ENCODE peak calls at places on chromosomes 6 and 20, in four cellular contexts. One of them, this sample, is unnamed.

GRCh38 chr6:48036316-48036715 is 74.7 kb downstream of the PTCHD4 start:
- DNase-seq in dorsolateral prefrontal cortex: no peak
- DNase-seq in A172: peak
- DNase-seq in mucosa of gallbladder: no peak
- DNase-seq in this sample: no peak

GRCh38 chr6:87766211-87766610 is 64.2 kb upstream of the AKIRIN2 start:
- DNase-seq in A172: no peak
- DNase-seq in mucosa of gallbladder: no peak
- DNase-seq in dorsolateral prefrontal cortex: no peak
- DNase-seq in this sample: no peak

GRCh38 chr20:8473459-8473858 is 341.4 kb downstream of the PLCB1 start:
- DNase-seq in dorsolateral prefrontal cortex: no peak
- DNase-seq in mucosa of gallbladder: no peak
- DNase-seq in A172: no peak
- DNase-seq in this sample: no peak

GRCh38 chr6:12119085-12119588 is 107.0 kb downstream of the HIVEP1 start:
- DNase-seq in A172: no peak
- DNase-seq in mucosa of gallbladder: no peak
- DNase-seq in dorsolateral prefrontal cortex: no peak
- DNase-seq in this sample: peak

GRCh38 chr6:101150226-101150625 is 243.3 kb upstream of the GRIK2 start:
- DNase-seq in mucosa of gallbladder: no peak
- DNase-seq in A172: no peak
- DNase-seq in dorsolateral prefrontal cortex: no peak
- DNase-seq in this sample: no peak

GRCh38 chr20:61263084-61263695 is 11.1 kb downstream of the CDH4 start:
- DNase-seq in mucosa of gallbladder: no peak
- DNase-seq in A172: no peak
- DNase-seq in dorsolateral prefrontal cortex: no peak
- DNase-seq in this sample: no peak

GRCh38 chr6:24931752-24932691 is 3.7 kb downstream of the RIPOR2 start:
- DNase-seq in A172: peak
- DNase-seq in mucosa of gallbladder: no peak
- DNase-seq in dorsolateral prefrontal cortex: no peak
- DNase-seq in this sample: no peak

GRCh38 chr6:444653-445275 is 53.2 kb downstream of the IRF4 start:
- DNase-seq in A172: no peak
- DNase-seq in mucosa of gallbladder: no peak
- DNase-seq in dorsolateral prefrontal cortex: no peak
- DNase-seq in this sample: peak

GRCh38 chr6:148157841-148158240 is 184.8 kb upstream of the SASH1 start:
- DNase-seq in mucosa of gallbladder: no peak
- DNase-seq in A172: no peak
- DNase-seq in dorsolateral prefrontal cortex: no peak
- DNase-seq in this sample: no peak

GRCh38 chr6:129084406-129084805 is 201.5 kb downstream of the LAMA2 start:
- DNase-seq in A172: no peak
- DNase-seq in mucosa of gallbladder: no peak
- DNase-seq in dorsolateral prefrontal cortex: no peak
- DNase-seq in this sample: no peak

GRCh38 chr20:22525821-22526220 is 58.6 kb downstream of the FOXA2 start:
- DNase-seq in dorsolateral prefrontal cortex: no peak
- DNase-seq in mucosa of gallbladder: no peak
- DNase-seq in A172: no peak
- DNase-seq in this sample: no peak

GRCh38 chr6:123956492-123957139 is 153.0 kb downstream of the NKAIN2 start:
- DNase-seq in dorsolateral prefrontal cortex: no peak
- DNase-seq in mucosa of gallbladder: no peak
- DNase-seq in A172: no peak
- DNase-seq in this sample: no peak

GRCh38 chr20:37417146-37417856 is 71.4 kb downstream of the SRC start:
- DNase-seq in A172: no peak
- DNase-seq in dorsolateral prefrontal cortex: no peak
- DNase-seq in mucosa of gallbladder: no peak
- DNase-seq in this sample: no peak

GRCh38 chr6:151917531-151918329 is 110.2 kb downstream of the ESR1 start:
- DNase-seq in mucosa of gallbladder: no peak
- DNase-seq in dorsolateral prefrontal cortex: no peak
- DNase-seq in A172: no peak
- DNase-seq in this sample: no peak

GRCh38 chr6:125102901-125103300 is 50.7 kb upstream of the TPD52L1 start:
- DNase-seq in A172: peak
- DNase-seq in dorsolateral prefrontal cortex: no peak
- DNase-seq in mucosa of gallbladder: no peak
- DNase-seq in this sample: no peak

GRCh38 chr6:150028799-150029198 is 3.5 kb upstream of the RAET1L start:
- DNase-seq in mucosa of gallbladder: no peak
- DNase-seq in A172: no peak
- DNase-seq in dorsolateral prefrontal cortex: no peak
- DNase-seq in this sample: no peak

GRCh38 chr6:43997342-43997677 is 129.9 kb downstream of the MRPL14 start:
- DNase-seq in A172: no peak
- DNase-seq in dorsolateral prefrontal cortex: no peak
- DNase-seq in mucosa of gallbladder: peak
- DNase-seq in this sample: no peak

GRCh38 chr6:164967102-164967501 is 342.3 kb downstream of the C6orf118 start:
- DNase-seq in dorsolateral prefrontal cortex: no peak
- DNase-seq in A172: no peak
- DNase-seq in mucosa of gallbladder: no peak
- DNase-seq in this sample: no peak

GRCh38 chr6:26571592-26572296 is 25.0 kb upstream of the ABT1 start:
- DNase-seq in dorsolateral prefrontal cortex: peak
- DNase-seq in A172: peak
- DNase-seq in mucosa of gallbladder: peak
- DNase-seq in this sample: no peak

GRCh38 chr6:106309766-106310373 is 15.7 kb downstream of the ATG5 start:
- DNase-seq in A172: peak
- DNase-seq in dorsolateral prefrontal cortex: no peak
- DNase-seq in mucosa of gallbladder: no peak
- DNase-seq in this sample: no peak

GRCh38 chr6:135680964-135681913 is 170.3 kb upstream of the PDE7B start:
- DNase-seq in A172: no peak
- DNase-seq in dorsolateral prefrontal cortex: no peak
- DNase-seq in mucosa of gallbladder: no peak
- DNase-seq in this sample: no peak

GRCh38 chr20:63597651-63598478 is 23.8 kb upstream of the HELZ2 start:
- DNase-seq in dorsolateral prefrontal cortex: no peak
- DNase-seq in A172: no peak
- DNase-seq in mucosa of gallbladder: no peak
- DNase-seq in this sample: no peak

GRCh38 chr20:47790032-47790965 is 5.0 kb upstream of the SULF2 start:
- DNase-seq in mucosa of gallbladder: peak
- DNase-seq in dorsolateral prefrontal cortex: no peak
- DNase-seq in A172: peak
- DNase-seq in this sample: no peak

GRCh38 chr6:149846321-149846720 is 17.8 kb downstream of the LRP11 start:
- DNase-seq in mucosa of gallbladder: peak
- DNase-seq in dorsolateral prefrontal cortex: peak
- DNase-seq in A172: peak
- DNase-seq in this sample: no peak

GRCh38 chr6:44377484-44377883 is 10.0 kb upstream of the CDC5L start:
- DNase-seq in A172: no peak
- DNase-seq in mucosa of gallbladder: no peak
- DNase-seq in dorsolateral prefrontal cortex: no peak
- DNase-seq in this sample: no peak

GRCh38 chr6:84764332-84765049 is at the start of gene TBX18:
- DNase-seq in A172: no peak
- DNase-seq in dorsolateral prefrontal cortex: peak
- DNase-seq in mucosa of gallbladder: peak
- DNase-seq in this sample: no peak

GRCh38 chr6:10824297-10824696 is 14.0 kb downstream of the MAK start:
- DNase-seq in mucosa of gallbladder: no peak
- DNase-seq in dorsolateral prefrontal cortex: no peak
- DNase-seq in A172: no peak
- DNase-seq in this sample: no peak